ENCODE peak calls at places on chromosomes 13 and 19, in six cellular contexts. One of them, this sample, is unnamed.

GRCh38 chr13:34464011-34464410 is 478.1 kb upstream of the NBEA start:
- ATAC-seq in upper lobe of left lung: no peak
- ATAC-seq in GM12878: no peak
- ATAC-seq in A549: no peak
- ATAC-seq in K562: no peak
- ATAC-seq in HepG2: no peak
- ATAC-seq in this sample: no peak

GRCh38 chr19:46633130-46633529 is 2.9 kb downstream of the GNG8 start:
- ATAC-seq in GM12878: no peak
- ATAC-seq in upper lobe of left lung: no peak
- ATAC-seq in K562: no peak
- ATAC-seq in HepG2: no peak
- ATAC-seq in A549: no peak
- ATAC-seq in this sample: no peak

GRCh38 chr13:51331354-51331861 is 8.1 kb upstream of the SERPINE3 start:
- ATAC-seq in GM12878: peak; percentile 75
- ATAC-seq in HepG2: no peak
- ATAC-seq in A549: no peak
- ATAC-seq in K562: no peak
- ATAC-seq in upper lobe of left lung: no peak
- ATAC-seq in this sample: no peak

GRCh38 chr19:5593963-5594255 is 26.2 kb upstream of the TINCR start:
- ATAC-seq in A549: no peak
- ATAC-seq in upper lobe of left lung: no peak
- ATAC-seq in GM12878: no peak
- ATAC-seq in K562: no peak
- ATAC-seq in HepG2: no peak
- ATAC-seq in this sample: no peak

GRCh38 chr19:42191855-42192254 is 25.6 kb downstream of the DEDD2 start:
- ATAC-seq in K562: no peak
- ATAC-seq in GM12878: no peak
- ATAC-seq in A549: peak; percentile 74
- ATAC-seq in HepG2: no peak
- ATAC-seq in upper lobe of left lung: peak; percentile 53
- ATAC-seq in this sample: no peak

GRCh38 chr13:108200781-108201398 is 14.4 kb downstream of the LIG4 start:
- ATAC-seq in GM12878: no peak
- ATAC-seq in A549: no peak
- ATAC-seq in K562: no peak
- ATAC-seq in upper lobe of left lung: peak; percentile 60
- ATAC-seq in HepG2: no peak
- ATAC-seq in this sample: no peak

GRCh38 chr19:55255618-55256423 is 3.0 kb downstream of the PPP6R1 start:
- ATAC-seq in HepG2: no peak
- ATAC-seq in K562: no peak
- ATAC-seq in GM12878: peak; percentile 5
- ATAC-seq in upper lobe of left lung: no peak
- ATAC-seq in A549: no peak
- ATAC-seq in this sample: no peak

GRCh38 chr13:103349664-103350063 is 283.4 kb upstream of the SLC10A2 start:
- ATAC-seq in GM12878: no peak
- ATAC-seq in HepG2: no peak
- ATAC-seq in upper lobe of left lung: no peak
- ATAC-seq in A549: no peak
- ATAC-seq in K562: no peak
- ATAC-seq in this sample: no peak

GRCh38 chr19:7540761-7541480 is 5.4 kb downstream of the PNPLA6 start:
- ATAC-seq in K562: peak; percentile 98
- ATAC-seq in A549: peak; percentile 67
- ATAC-seq in GM12878: no peak
- ATAC-seq in HepG2: no peak
- ATAC-seq in upper lobe of left lung: peak; percentile 20
- ATAC-seq in this sample: no peak

GRCh38 chr19:10316229-10317044 is 622 bp upstream of the FDX2 start:
- ATAC-seq in A549: peak; percentile 40
- ATAC-seq in K562: peak; percentile 79
- ATAC-seq in HepG2: peak; percentile 15
- ATAC-seq in GM12878: peak; percentile 5
- ATAC-seq in upper lobe of left lung: no peak
- ATAC-seq in this sample: no peak

GRCh38 chr13:50428183-50428877 is 413.1 kb downstream of the KCNRG start:
- ATAC-seq in upper lobe of left lung: no peak
- ATAC-seq in GM12878: no peak
- ATAC-seq in K562: no peak
- ATAC-seq in HepG2: no peak
- ATAC-seq in A549: no peak
- ATAC-seq in this sample: no peak

GRCh38 chr13:43095771-43096719 is 72.7 kb downstream of the DNAJC15 start:
- ATAC-seq in GM12878: no peak
- ATAC-seq in A549: no peak
- ATAC-seq in K562: no peak
- ATAC-seq in upper lobe of left lung: no peak
- ATAC-seq in HepG2: no peak
- ATAC-seq in this sample: no peak

GRCh38 chr19:5466072-5466471 is 10.9 kb downstream of the ZNRF4 start:
- ATAC-seq in HepG2: peak; percentile 52
- ATAC-seq in upper lobe of left lung: no peak
- ATAC-seq in K562: no peak
- ATAC-seq in A549: no peak
- ATAC-seq in GM12878: no peak
- ATAC-seq in this sample: no peak

GRCh38 chr19:39696418-39696817 is 7.9 kb upstream of the LGALS14 start:
- ATAC-seq in GM12878: no peak
- ATAC-seq in K562: no peak
- ATAC-seq in upper lobe of left lung: no peak
- ATAC-seq in A549: no peak
- ATAC-seq in HepG2: peak; percentile 57
- ATAC-seq in this sample: no peak

GRCh38 chr13:73169971-73170370 is 111.2 kb downstream of the KLF5 start:
- ATAC-seq in HepG2: no peak
- ATAC-seq in GM12878: no peak
- ATAC-seq in upper lobe of left lung: no peak
- ATAC-seq in K562: no peak
- ATAC-seq in A549: no peak
- ATAC-seq in this sample: no peak

GRCh38 chr13:22489771-22490170 is 691.0 kb upstream of the SGCG start:
- ATAC-seq in upper lobe of left lung: no peak
- ATAC-seq in GM12878: no peak
- ATAC-seq in A549: no peak
- ATAC-seq in HepG2: no peak
- ATAC-seq in K562: no peak
- ATAC-seq in this sample: no peak

DNA sequence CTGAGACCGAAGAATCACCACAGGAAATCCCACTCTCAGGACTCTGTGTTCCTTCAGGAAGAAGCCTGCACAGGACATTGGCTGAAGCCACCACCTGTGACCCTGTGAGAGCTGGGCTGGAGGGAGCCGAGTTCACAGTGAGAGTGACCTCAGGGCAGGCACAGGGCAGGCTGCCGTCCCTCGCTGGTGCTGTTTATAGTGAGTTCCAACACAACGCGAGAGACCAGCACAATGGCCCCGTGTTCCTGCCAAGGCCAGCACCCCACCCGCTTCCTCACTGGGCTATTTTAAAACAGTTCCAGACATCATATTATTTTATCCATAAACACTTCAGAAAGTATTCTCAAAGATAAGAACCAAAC is 18.4 kb upstream of the GAS6 start:
- ATAC-seq in upper lobe of left lung: no peak
- ATAC-seq in GM12878: no peak
- ATAC-seq in K562: no peak
- ATAC-seq in HepG2: peak; percentile 55
- ATAC-seq in A549: no peak
- ATAC-seq in this sample: peak; percentile 78
- H3K27ac ChIP-seq in upper lobe of left lung: peak overlapping the region; percentile 78
- H3K27ac ChIP-seq in GM12878: no peak overlapping the region
- H3K27ac ChIP-seq in K562: no peak overlapping the region
- H3K27ac ChIP-seq in HepG2: no peak overlapping the region
- H3K27ac ChIP-seq in A549: no peak overlapping the region
- H3K27ac ChIP-seq in this sample: peak overlapping the region; percentile 81

DNA sequence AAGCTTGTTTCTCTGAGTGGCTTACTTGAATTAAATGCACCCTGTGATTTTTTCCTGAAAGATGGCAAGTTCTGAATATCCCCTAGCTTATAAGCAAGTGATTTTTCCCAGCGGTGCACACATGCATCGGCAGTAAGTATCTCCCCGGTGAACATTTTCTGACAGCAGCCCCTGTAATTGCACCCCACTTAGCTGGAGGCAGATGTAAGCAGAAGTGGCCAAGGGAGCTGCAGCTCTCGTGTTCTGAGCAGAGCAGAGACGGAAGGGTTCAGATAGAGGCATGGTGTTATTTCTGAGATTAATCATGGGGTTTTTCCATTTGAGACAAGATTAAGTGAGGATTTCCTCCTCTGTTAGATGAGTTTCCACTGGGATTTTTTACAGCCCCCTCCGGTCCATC is 340.5 kb downstream of the SLC7A1 start:
- ATAC-seq in upper lobe of left lung: no peak
- ATAC-seq in HepG2: no peak
- ATAC-seq in K562: no peak
- ATAC-seq in A549: no peak
- ATAC-seq in GM12878: no peak
- ATAC-seq in this sample: no peak
- TF ChIP-seq EP300 in upper lobe of left lung: no peak
- TF ChIP-seq EP300 in HepG2: no peak
- TF ChIP-seq EP300 in K562: no peak
- TF ChIP-seq EP300 in A549: no peak
- TF ChIP-seq EP300 in GM12878: no peak
- TF ChIP-seq EP300 in this sample: no peak

DNA sequence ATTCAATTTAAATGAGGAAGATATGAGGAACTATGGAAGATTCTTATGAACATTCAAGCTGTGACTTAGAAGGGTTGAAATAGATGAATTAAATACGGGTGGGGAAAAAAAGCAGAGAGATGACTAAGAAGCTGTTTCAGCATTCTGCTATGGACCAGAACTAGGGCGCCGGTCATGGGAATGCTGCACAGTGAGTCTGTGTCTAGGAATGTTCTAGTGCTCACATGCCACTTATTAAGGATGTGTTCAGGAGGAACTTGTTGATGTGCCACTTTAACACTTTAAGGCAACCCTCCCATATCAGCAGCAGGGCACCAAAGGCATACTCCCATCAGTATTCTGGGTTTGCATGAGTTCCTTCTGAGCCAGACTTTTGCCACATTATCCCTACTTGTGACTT is 152.1 kb downstream of the POSTN start:
- ATAC-seq in HepG2: no peak
- ATAC-seq in upper lobe of left lung: peak; percentile 90
- ATAC-seq in GM12878: no peak
- ATAC-seq in K562: no peak
- ATAC-seq in A549: no peak
- ATAC-seq in this sample: no peak
- H3K27ac ChIP-seq in HepG2: no peak overlapping the region
- H3K27ac ChIP-seq in upper lobe of left lung: no peak overlapping the region
- H3K27ac ChIP-seq in GM12878: no peak overlapping the region
- H3K27ac ChIP-seq in K562: no peak overlapping the region
- H3K27ac ChIP-seq in A549: no peak overlapping the region
- H3K27ac ChIP-seq in this sample: no peak overlapping the region

GRCh38 chr19:18428173-18428836 is 9.1 kb downstream of the SSBP4 start:
- ATAC-seq in HepG2: no peak
- ATAC-seq in K562: no peak
- ATAC-seq in GM12878: peak; percentile 33
- ATAC-seq in A549: peak; percentile 16
- ATAC-seq in upper lobe of left lung: no peak
- ATAC-seq in this sample: peak; percentile 1
- TF ChIP-seq EP300 in HepG2: no peak
- TF ChIP-seq EP300 in K562: no peak
- TF ChIP-seq EP300 in GM12878: no peak
- TF ChIP-seq EP300 in A549: no peak
- TF ChIP-seq EP300 in upper lobe of left lung: no peak
- TF ChIP-seq EP300 in this sample: no peak

This sample was measured in gastroesophageal sphincter.